ENCODE peak calls at places on chromosomes 3 and 15, in seven cellular contexts. Y is SK-N-SH, X is HepG2, T is GM12891, A is GM12878, N is H1, J is K562. K is an unnamed sample.

GRCh38 chr3:107456501-107456900 is 66.3 kb upstream of the BBX start:
- DNase-seq in J (no peak), N (no peak), T (no peak), A (no peak), X (no peak), Y (no peak), K (no peak)

GRCh38 chr3:90007786-90008499 is 900.5 kb downstream of the EPHA3 start:
- DNase-seq in A (no peak), X (no peak), J (no peak), T (no peak), Y (no peak), N (no peak), K (no peak)

GRCh38 chr15:48795901-48796300 is 15.0 kb downstream of the CEP152 start:
- DNase-seq in J (peak), X (no peak), A (no peak), N (no peak), Y (no peak), T (no peak), K (no peak)

GRCh38 chr3:72976182-72976825 is 20.3 kb upstream of the PPP4R2 start:
- DNase-seq in T (no peak), J (no peak), X (no peak), Y (no peak), A (no peak), N (no peak), K (no peak)

GRCh38 chr3:98406034-98406433 is 15.6 kb downstream of the OR5K3 start:
- DNase-seq in N (no peak), A (no peak), Y (no peak), X (no peak), J (no peak), T (no peak), K (no peak)

GRCh38 chr15:48222627-48223026 is 16.5 kb downstream of the SLC12A1 start:
- DNase-seq in N (no peak), X (no peak), T (no peak), Y (no peak), J (no peak), A (no peak), K (no peak)

GRCh38 chr3:111723293-111723963 is 128.3 kb upstream of the ZBED2 start:
- DNase-seq in N (no peak), X (no peak), J (no peak), T (no peak), A (no peak), Y (no peak), K (no peak)

GRCh38 chr3:191328963-191329653 is at the start of gene CCDC50:
- DNase-seq in T (peak), A (no peak), Y (peak), N (no peak), X (peak), J (peak), K (peak)

GRCh38 chr3:172520332-172520831 is 2.8 kb downstream of the TNFSF10 start:
- DNase-seq in J (no peak), Y (no peak), A (peak), T (no peak), X (no peak), N (no peak), K (no peak)

GRCh38 chr3:171943262-171944108 is 95.9 kb upstream of the FNDC3B start:
- DNase-seq in X (no peak), T (no peak), Y (no peak), N (no peak), J (no peak), A (no peak), K (no peak)

GRCh38 chr15:58229297-58229768 is 91.2 kb downstream of the AQP9 start:
- DNase-seq in Y (no peak), N (no peak), T (no peak), X (peak), A (no peak), J (no peak), K (no peak)

GRCh38 chr15:70375006-70375409 is 277.3 kb upstream of the TLE3 start:
- DNase-seq in J (no peak), A (no peak), N (no peak), Y (peak), T (no peak), X (no peak), K (no peak)

GRCh38 chr3:78870484-78870883 is 897.3 kb downstream of the ROBO1 start:
- DNase-seq in T (no peak), N (no peak), Y (no peak), X (peak), A (no peak), J (no peak), K (no peak)

GRCh38 chr15:60568301-60568742 is 89.4 kb upstream of the ICE2 start:
- DNase-seq in T (no peak), N (no peak), X (no peak), Y (no peak), A (peak), J (no peak), K (no peak)

GRCh38 chr3:148903022-148903442 is 37.9 kb downstream of the CPA3 start:
- DNase-seq in N (no peak), T (no peak), Y (no peak), A (no peak), J (no peak), X (no peak), K (no peak)

GRCh38 chr3:126111126-126111551 is 27.2 kb upstream of the SLC41A3 start:
- DNase-seq in X (no peak), T (no peak), Y (peak), A (no peak), J (no peak), N (no peak), K (peak)

GRCh38 chr3:126773167-126773566 is 69.1 kb downstream of the CHCHD6 start:
- DNase-seq in Y (no peak), J (no peak), A (no peak), N (no peak), X (no peak), T (no peak), K (no peak)

GRCh38 chr3:172061724-172062184 is 22.4 kb downstream of the FNDC3B start:
- DNase-seq in Y (no peak), X (peak), J (no peak), A (peak), N (no peak), T (peak), K (no peak)

GRCh38 chr3:34364345-34364744 is 565.9 kb downstream of the PDCD6IP start:
- DNase-seq in Y (no peak), N (no peak), J (no peak), T (no peak), X (no peak), A (peak), K (no peak)

GRCh38 chr3:52090131-52090548 is 33.8 kb upstream of the DUSP7 start:
- DNase-seq in A (no peak), X (no peak), Y (no peak), T (no peak), N (no peak), J (no peak), K (no peak)

GRCh38 chr15:58467722-58468436 is 36.1 kb downstream of the LIPC start:
- DNase-seq in Y (no peak), J (no peak), T (no peak), X (peak), N (no peak), A (no peak), K (no peak)

GRCh38 chr3:188834349-188834748 is 337.4 kb upstream of the TPRG1 start:
- DNase-seq in A (no peak), N (no peak), Y (no peak), T (no peak), X (no peak), J (no peak), K (no peak)

GRCh38 chr15:85587707-85588441 is 206.9 kb downstream of the KLHL25 start:
- DNase-seq in Y (no peak), N (no peak), J (no peak), X (no peak), T (no peak), A (no peak), K (no peak)

GRCh38 chr3:13727890-13728289 is 152.0 kb downstream of the WNT7A start:
- DNase-seq in J (no peak), N (no peak), X (no peak), A (no peak), T (no peak), Y (no peak), K (no peak)

GRCh38 chr3:9098716-9099675 is 135.7 kb upstream of the RAD18 start:
- DNase-seq in Y (peak), N (no peak), X (no peak), J (no peak), A (no peak), T (no peak), K (no peak)

DNA sequence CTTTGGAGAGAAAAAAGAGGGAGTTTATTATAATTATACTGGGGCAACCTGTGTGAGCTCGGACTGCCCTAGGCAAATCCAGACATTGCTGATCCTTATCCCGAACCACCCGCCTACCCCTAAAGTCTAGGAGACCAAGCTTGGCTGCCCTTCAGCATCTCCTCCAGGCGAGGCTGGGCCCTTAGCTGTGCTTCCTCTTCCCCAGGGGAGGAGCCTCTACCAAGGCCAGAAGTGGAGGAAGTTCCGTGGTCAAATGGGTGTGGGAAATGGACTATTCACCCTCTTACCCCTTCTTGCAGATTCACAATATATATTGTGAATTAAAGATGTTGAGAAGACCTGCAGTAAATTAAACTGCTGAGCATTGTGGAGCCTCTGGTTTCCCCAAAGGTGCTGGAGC is 158.3 kb upstream of the HES1 start:
- DNase-seq in A (no peak), T (no peak), J (no peak), X (no peak), Y (no peak), N (no peak), K (no peak)
- TF ChIP-seq TAF1 in A (no peak), T (no peak), J (no peak), X (no peak), Y (no peak), N (no peak), K (no peak)

GRCh38 chr3:134332344-134332743 is 41.9 kb downstream of the AMOTL2 start:
- DNase-seq in T (no peak), N (no peak), Y (no peak), J (no peak), X (no peak), A (no peak), K (no peak)
- TF ChIP-seq TAF1 in T (no peak), N (no peak), Y (no peak), J (no peak), X (no peak), A (no peak), K (no peak)

GRCh38 chr3:177385186-177385585 is 187.9 kb upstream of the TBL1XR1 start:
- DNase-seq in Y (no peak), J (no peak), T (no peak), A (no peak), X (no peak), N (no peak), K (no peak)

GRCh38 chr3:177388209-177388608 is 190.9 kb upstream of the TBL1XR1 start:
- DNase-seq in A (no peak), X (no peak), Y (no peak), J (no peak), N (no peak), T (no peak), K (no peak)

GRCh38 chr3:177381070-177381469 is 183.8 kb upstream of the TBL1XR1 start:
- DNase-seq in J (no peak), T (no peak), N (no peak), Y (no peak), A (no peak), X (no peak), K (no peak)

GRCh38 chr3:177382944-177383343 is 185.7 kb upstream of the TBL1XR1 start:
- DNase-seq in X (no peak), T (no peak), J (no peak), Y (no peak), A (no peak), N (no peak), K (no peak)

GRCh38 chr3:177385831-177386301 is 188.6 kb upstream of the TBL1XR1 start:
- DNase-seq in J (no peak), T (no peak), Y (no peak), A (no peak), X (no peak), N (no peak), K (no peak)
- TF ChIP-seq TAF1 in J (no peak), T (no peak), Y (no peak), A (no peak), X (no peak), N (no peak), K (no peak)

DNA sequence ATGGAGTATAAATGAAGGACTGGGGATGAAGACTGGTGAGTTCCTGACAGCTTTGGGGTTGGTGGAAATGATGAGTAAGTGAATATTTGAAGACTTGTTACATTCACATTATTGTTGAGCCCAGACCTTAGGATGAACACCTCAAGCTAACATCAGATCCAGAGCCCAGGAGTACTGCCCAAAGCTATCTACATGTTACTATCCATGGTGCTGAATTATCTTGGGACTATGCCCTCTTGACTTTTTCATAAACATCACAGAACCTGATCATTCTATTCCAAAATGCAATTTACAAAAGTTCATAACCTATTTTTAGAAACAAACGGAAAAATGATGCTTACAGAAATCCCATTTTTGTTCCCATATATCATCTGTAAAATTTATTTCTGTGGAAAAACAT is 613.3 kb downstream of the TUSC7 start:
- DNase-seq in T (no peak), N (no peak), Y (no peak), J (no peak), X (no peak), A (no peak), K (no peak)
- TF ChIP-seq TAF1 in T (no peak), N (no peak), Y (no peak), J (no peak), X (no peak), A (no peak), K (no peak)

DNA sequence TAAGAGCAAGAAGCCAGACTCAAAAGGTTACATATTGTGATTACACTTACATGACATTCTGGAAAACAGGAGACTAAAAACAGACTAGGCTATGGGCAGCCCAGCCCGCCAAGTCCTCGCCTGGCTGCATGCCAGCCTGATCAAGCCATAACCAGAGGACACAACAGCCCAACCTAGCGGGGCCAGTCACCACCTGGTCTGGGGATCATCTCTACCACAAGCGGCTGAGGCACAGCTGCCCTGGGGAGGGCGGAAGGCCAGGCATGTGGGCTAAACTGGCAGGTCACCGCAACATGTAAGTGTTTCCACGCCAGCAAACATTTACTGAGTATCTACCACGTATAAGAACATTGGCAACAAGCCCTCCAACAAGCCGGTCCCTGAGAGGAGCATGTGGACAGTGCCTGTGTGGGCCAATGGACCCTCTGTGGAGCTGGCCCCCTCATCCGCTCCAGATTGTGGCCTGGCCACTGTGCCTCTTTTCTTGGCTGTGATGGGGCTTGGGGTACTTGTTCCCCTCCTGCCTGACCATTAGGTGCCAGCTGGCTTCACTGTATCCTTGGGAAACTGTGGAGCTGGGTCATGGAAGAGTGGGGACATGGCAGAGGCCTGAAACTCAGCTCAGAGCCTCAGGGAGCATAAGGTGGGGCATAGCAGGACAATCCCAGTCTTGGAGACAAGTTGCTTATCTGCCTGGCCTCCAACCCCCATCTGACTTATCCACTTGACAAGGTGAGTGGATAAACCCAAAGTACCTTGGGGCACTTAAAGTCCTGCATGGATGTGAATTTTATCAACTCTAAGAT is 9.0 kb downstream of the UBXN7 start:
- DNase-seq in A (no peak), T (no peak), N (no peak), X (no peak), J (no peak), Y (peak), K (no peak)
- TF ChIP-seq TAF1 in A (no peak), T (no peak), N (no peak), X (no peak), J (no peak), Y (no peak), K (no peak)

GRCh38 chr3:81218023-81218422 is 543.4 kb downstream of the GBE1 start:
- DNase-seq in Y (peak), X (peak), T (no peak), A (no peak), J (no peak), N (no peak), K (no peak)
- TF ChIP-seq TAF1 in Y (no peak), X (no peak), T (no peak), A (no peak), J (no peak), N (no peak), K (no peak)

DNA sequence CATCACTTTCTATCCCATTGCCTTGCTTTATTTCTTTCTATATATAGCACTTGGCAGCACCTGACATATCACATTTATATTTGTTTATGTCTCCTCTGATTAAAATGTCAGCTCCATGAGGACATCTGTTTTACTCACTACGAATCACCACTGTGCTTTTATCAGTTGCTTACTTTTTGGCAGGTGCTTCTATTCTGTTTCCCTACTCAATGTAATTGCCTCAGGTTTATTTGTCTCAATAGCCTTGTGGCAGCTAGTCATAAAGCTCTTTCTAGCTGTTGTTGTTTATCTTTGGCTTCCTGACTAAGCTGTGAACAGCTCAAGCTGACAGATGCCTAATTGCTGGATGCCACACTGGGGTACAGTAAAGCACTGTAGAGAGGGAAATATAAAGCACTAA is 85.5 kb downstream of the VPS13C start:
- DNase-seq in A (no peak), N (no peak), Y (no peak), J (no peak), T (no peak), X (no peak), K (no peak)
- TF ChIP-seq TAF1 in A (no peak), N (no peak), Y (no peak), J (no peak), T (no peak), X (no peak), K (no peak)

GRCh38 chr15:90232196-90232595 is 1.5 kb downstream of the CIB1 start:
- DNase-seq in Y (no peak), A (no peak), X (no peak), T (no peak), N (no peak), J (no peak), K (no peak)
- TF ChIP-seq TAF1 in Y (no peak), A (no peak), X (no peak), T (no peak), N (no peak), J (no peak), K (no peak)

GRCh38 chr15:22947101-22948000 is 32.8 kb downstream of the CYFIP1 start:
- DNase-seq in T (no peak), X (no peak), N (no peak), J (no peak), A (no peak), Y (no peak), K (no peak)

GRCh38 chr15:22945071-22945470 is 35.1 kb downstream of the CYFIP1 start:
- DNase-seq in N (no peak), Y (no peak), T (no peak), X (no peak), J (no peak), A (no peak), K (no peak)

GRCh38 chr15:22942306-22942855 is 37.8 kb downstream of the CYFIP1 start:
- DNase-seq in T (no peak), A (no peak), X (no peak), J (no peak), Y (no peak), N (no peak), K (no peak)

GRCh38 chr15:22942877-22943276 is 37.3 kb downstream of the CYFIP1 start:
- DNase-seq in N (no peak), X (no peak), T (no peak), J (no peak), A (no peak), Y (no peak), K (no peak)

DNA sequence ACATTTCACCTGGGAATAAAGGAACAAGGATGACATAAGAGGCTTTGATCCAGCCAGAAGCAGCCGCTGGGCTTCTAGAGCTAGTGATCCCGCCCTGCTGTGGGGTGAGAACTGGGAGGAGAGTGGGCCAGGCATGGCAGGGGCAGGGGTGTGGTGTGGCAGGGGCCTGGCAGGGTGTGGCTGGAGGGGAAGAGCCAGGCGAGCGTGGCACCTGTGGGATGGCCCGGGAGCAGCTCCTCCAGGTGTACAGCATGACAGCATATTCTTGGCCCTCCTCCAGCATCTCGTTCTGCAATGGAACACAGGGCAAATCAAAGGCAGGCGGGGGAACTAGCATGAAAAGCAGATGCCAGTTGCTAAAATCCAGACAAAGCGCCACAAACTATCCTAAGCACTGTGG is 35.5 kb downstream of the CYFIP1 start:
- DNase-seq in X (no peak), A (no peak), J (no peak), T (no peak), Y (no peak), N (no peak), K (no peak)
- TF ChIP-seq TAF1 in X (no peak), A (no peak), J (no peak), T (no peak), Y (no peak), N (no peak), K (no peak)

GRCh38 chr15:51133140-51133630 is 38.5 kb upstream of the TNFAIP8L3 start:
- DNase-seq in A (no peak), N (no peak), J (no peak), T (no peak), X (no peak), Y (no peak), K (no peak)

GRCh38 chr15:51135276-51135675 is 40.6 kb upstream of the TNFAIP8L3 start:
- DNase-seq in Y (no peak), A (no peak), X (no peak), T (no peak), J (no peak), N (no peak), K (no peak)

GRCh38 chr15:51139091-51139490 is 44.4 kb upstream of the TNFAIP8L3 start:
- DNase-seq in T (no peak), X (no peak), A (no peak), N (no peak), Y (no peak), J (no peak), K (no peak)

GRCh38 chr15:51134416-51135199 is 39.9 kb upstream of the TNFAIP8L3 start:
- DNase-seq in J (no peak), Y (no peak), N (no peak), X (no peak), T (no peak), A (no peak), K (no peak)

DNA sequence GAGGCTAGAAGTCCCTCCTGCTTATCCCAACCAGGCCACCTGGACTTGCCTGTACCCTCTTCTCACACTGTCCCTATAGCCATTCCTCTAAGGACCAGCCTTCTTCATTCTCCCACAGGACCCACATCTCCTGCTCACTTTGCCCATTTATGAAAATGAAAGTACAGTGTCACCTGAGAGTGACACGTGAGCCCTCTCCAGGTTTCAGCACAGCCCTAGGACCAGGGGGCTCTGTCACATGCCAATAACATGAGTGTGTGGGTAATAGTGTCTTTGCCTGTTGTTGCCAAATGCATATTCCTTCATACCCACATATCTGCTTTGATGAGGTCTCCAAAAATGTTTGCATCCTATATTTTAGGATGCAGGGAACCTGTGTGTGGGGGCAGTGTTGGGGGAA is 42.3 kb upstream of the TNFAIP8L3 start:
- DNase-seq in T (no peak), X (no peak), Y (no peak), N (no peak), A (no peak), J (no peak), K (no peak)
- TF ChIP-seq TAF1 in T (no peak), X (no peak), Y (no peak), N (no peak), A (no peak), J (no peak), K (no peak)

K was measured in GM12892.